ENCODE peak calls at places on chromosomes 3 and 15, in ten cellular contexts. S, R, I, P, Z, D, C, M, N and J are unnamed samples.

GRCh38 chr3:33334364-33334763 is 57.1 kb downstream of the FBXL2 start:
- DNase-seq in D (no peak), P (no peak), M (no peak), S (no peak), N (no peak), C (no peak), Z (no peak), R (no peak), I (no peak), J (no peak)

GRCh38 chr3:73546961-73547360 is 77.8 kb downstream of the PDZRN3 start:
- DNase-seq in I (no peak), Z (no peak), R (peak; percentile 81), M (no peak), C (no peak), P (no peak), S (no peak), D (no peak), N (no peak), J (no peak)

GRCh38 chr3:172464306-172464705 is 16.1 kb upstream of the GHSR start:
- DNase-seq in Z (no peak), C (no peak), M (no peak), N (no peak), P (no peak), I (no peak), D (no peak), R (no peak), S (no peak), J (no peak)

GRCh38 chr3:191804935-191805334 is 344.0 kb downstream of the PYDC2 start:
- DNase-seq in C (no peak), N (no peak), I (no peak), Z (no peak), R (no peak), M (no peak), D (no peak), P (no peak), S (no peak), J (no peak)

GRCh38 chr15:90829942-90830440 is 38.4 kb upstream of the FURIN start:
- DNase-seq in S (no peak), C (peak; percentile 80), R (no peak), D (no peak), I (no peak), Z (no peak), M (no peak), P (no peak), N (no peak), J (peak; percentile 42)

GRCh38 chr15:40336129-40337122 is 4.3 kb downstream of the CCDC9B start:
- DNase-seq in N (no peak), D (peak; percentile 70), P (peak; percentile 65), I (peak; percentile 40), R (no peak), C (no peak), Z (no peak), M (no peak), S (no peak), J (no peak)

GRCh38 chr3:186320862-186321568 is 41.0 kb downstream of the DGKG start:
- DNase-seq in N (no peak), M (no peak), C (no peak), R (no peak), I (no peak), D (no peak), Z (no peak), S (peak; percentile 33), P (no peak), J (no peak)

GRCh38 chr3:73380735-73381532 is 243.8 kb downstream of the PDZRN3 start:
- DNase-seq in R (no peak), P (no peak), I (no peak), M (no peak), C (no peak), S (no peak), D (no peak), N (no peak), Z (no peak), J (no peak)

GRCh38 chr3:117226932-117227331 is 517.4 kb downstream of the TUSC7 start:
- DNase-seq in N (no peak), Z (no peak), D (no peak), I (no peak), M (no peak), R (no peak), S (no peak), C (no peak), P (no peak), J (no peak)

GRCh38 chr15:65376767-65377104 is 1.1 kb downstream of the IGDCC3 start:
- DNase-seq in N (no peak), C (no peak), R (no peak), M (no peak), S (no peak), I (no peak), Z (no peak), D (no peak), P (peak; percentile 50), J (no peak)
- TF ChIP-seq CTCF in N (no peak), C (no peak), R (no peak), M (no peak), S (no peak), I (no peak), Z (no peak), D (no peak), P (no peak), J (no peak)

GRCh38 chr15:71822890-71823289 is 12.5 kb downstream of the NR2E3 start:
- DNase-seq in P (no peak), C (no peak), R (no peak), N (no peak), Z (no peak), I (no peak), S (no peak), D (no peak), M (no peak), J (no peak)

GRCh38 chr15:71823801-71824200 is 13.4 kb downstream of the NR2E3 start:
- DNase-seq in M (no peak), D (no peak), Z (no peak), C (no peak), R (no peak), P (no peak), S (no peak), N (no peak), I (no peak), J (no peak)

GRCh38 chr15:71821547-71822129 is 11.3 kb downstream of the NR2E3 start:
- DNase-seq in M (no peak), Z (no peak), N (no peak), I (no peak), C (no peak), R (no peak), P (no peak), S (no peak), D (no peak), J (no peak)

GRCh38 chr15:71817351-71817750 is 7.0 kb downstream of the NR2E3 start:
- DNase-seq in Z (no peak), P (no peak), D (no peak), R (no peak), M (no peak), C (no peak), S (no peak), N (no peak), I (no peak), J (no peak)

DNA sequence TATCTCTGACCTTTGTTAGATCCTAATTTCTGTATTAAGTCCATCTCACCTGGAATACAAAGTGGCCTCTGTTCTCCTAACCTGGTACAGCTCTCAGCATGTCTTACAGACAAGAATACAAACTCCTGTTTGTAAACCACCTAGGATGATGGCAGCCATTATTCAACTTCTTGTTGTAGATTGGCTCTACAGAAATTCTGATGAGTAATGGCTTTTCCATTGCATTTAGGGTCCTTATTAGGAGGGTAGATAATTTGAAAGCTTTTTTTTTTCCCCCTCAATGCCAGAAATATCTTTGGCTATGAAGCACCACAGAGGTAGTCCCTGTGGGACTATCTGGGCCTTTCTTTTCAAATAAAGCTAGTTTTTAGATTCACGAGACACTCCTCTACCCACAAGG is 9.8 kb downstream of the NR2E3 start:
- DNase-seq in Z (no peak), N (no peak), D (no peak), M (no peak), C (no peak), P (no peak), S (no peak), R (no peak), I (no peak), J (no peak)
- H3K9me3 ChIP-seq in Z (peaks cover 66% of the 10 kb centered on the region), N (peaks cover 15% of the 10 kb centered on the region), D (no peaks in the 10 kb centered on the region), M (peaks cover 41% of the 10 kb centered on the region), C (peaks cover 9% of the 10 kb centered on the region), P (no peaks in the 10 kb centered on the region), S (peaks cover 7% of the 10 kb centered on the region), R (peaks cover 43% of the 10 kb centered on the region), I (no peaks in the 10 kb centered on the region), J (peaks cover 8% of the 10 kb centered on the region)

GRCh38 chr3:13228584-13228983 is 155.4 kb upstream of the IQSEC1 start:
- DNase-seq in S (no peak), C (no peak), N (no peak), D (no peak), R (no peak), P (no peak), I (no peak), M (no peak), Z (no peak), J (no peak)

GRCh38 chr3:13227315-13228165 is 154.3 kb upstream of the IQSEC1 start:
- DNase-seq in N (peak; percentile 28), P (no peak), I (no peak), C (no peak), D (peak; percentile 58), M (no peak), R (no peak), Z (no peak), S (no peak), J (no peak)

GRCh38 chr3:13231781-13232515 is 158.7 kb upstream of the IQSEC1 start:
- DNase-seq in M (no peak), S (no peak), I (no peak), P (peak; percentile 51), Z (no peak), C (no peak), D (peak; percentile 41), R (no peak), N (peak; percentile 22), J (no peak)

GRCh38 chr3:13233487-13234154 is 160.4 kb upstream of the IQSEC1 start:
- DNase-seq in P (no peak), C (no peak), D (peak; percentile 48), Z (no peak), R (no peak), N (peak; percentile 39), S (no peak), I (peak; percentile 20), M (no peak), J (no peak)

GRCh38 chr3:13229291-13229949 is 156.2 kb upstream of the IQSEC1 start:
- DNase-seq in N (peak; percentile 47), D (peak; percentile 36), M (no peak), P (no peak), I (no peak), C (no peak), Z (peak; percentile 58), R (no peak), S (peak; percentile 92), J (no peak)
- TF ChIP-seq CTCF in N (peak; percentile 34), D (peak; percentile 39), M (no peak), P (peak; percentile 37), I (peak; percentile 8), C (no peak), Z (peak; percentile 40), R (peak; percentile 29), S (peak; percentile 92), J (no peak)

GRCh38 chr15:100429116-100429728 is 87.4 kb upstream of the ADAMTS17 start:
- DNase-seq in P (no peak), D (no peak), M (peak; percentile 86), N (peak; percentile 84), R (no peak), Z (no peak), I (no peak), S (no peak), C (no peak), J (no peak)
- H3K9me3 ChIP-seq in P (no peaks in the 10 kb centered on the region), D (no peaks in the 10 kb centered on the region), M (no peaks in the 10 kb centered on the region), N (no peaks in the 10 kb centered on the region), R (peaks cover 18% of the 10 kb centered on the region), Z (no peaks in the 10 kb centered on the region), I (no peaks in the 10 kb centered on the region), S (no peaks in the 10 kb centered on the region), C (peaks cover 5% of the 10 kb centered on the region), J (no peaks in the 10 kb centered on the region)